ENCODE peak calls at places on chromosomes 6 and 20, in four cellular contexts. V is NCI-H1417, C is B cell, Y is M059J. M is an unnamed sample.

GRCh38 chr6:169424821-169425240 is 171.2 kb upstream of the THBS2 start:
- DNase-seq in C (no peak), Y (no peak), V (no peak), M (no peak)

GRCh38 chr6:158032354-158032733 is 50.7 kb downstream of the SYNJ2 start:
- DNase-seq in C (no peak), V (no peak), Y (no peak), M (no peak)

GRCh38 chr6:79467716-79468115 is 69.5 kb downstream of the LCA5 start:
- DNase-seq in V (no peak), Y (peak; percentile 30), C (no peak), M (no peak)

GRCh38 chr6:22447191-22447590 is 122.2 kb upstream of the HDGFL1 start:
- DNase-seq in V (no peak), C (no peak), Y (no peak), M (no peak)

GRCh38 chr6:55603987-55604386 is 25.0 kb upstream of the HMGCLL1 start:
- DNase-seq in C (no peak), V (no peak), Y (no peak), M (no peak)

GRCh38 chr20:13791562-13792459 is 7.0 kb downstream of the NDUFAF5 start:
- DNase-seq in C (no peak), V (no peak), Y (no peak), M (no peak)

GRCh38 chr6:75207211-75207984 is 1.5 kb upstream of the COL12A1 start:
- DNase-seq in V (no peak), C (no peak), Y (peak; percentile 35), M (no peak)

GRCh38 chr20:57563522-57563921 is 2.6 kb downstream of the PCK1 start:
- DNase-seq in V (no peak), C (no peak), Y (no peak), M (no peak)

GRCh38 chr20:50717974-50718761 is 13.2 kb upstream of the PARD6B start:
- DNase-seq in V (no peak), Y (peak; percentile 46), C (no peak), M (no peak)

GRCh38 chr6:1593958-1594314 is 15.8 kb upstream of the FOXC1 start:
- DNase-seq in C (peak; percentile 33), V (no peak), Y (no peak), M (peak; percentile 32)

GRCh38 chr6:18990313-18990978 is 603.3 kb downstream of the RNF144B start:
- DNase-seq in C (no peak), V (no peak), Y (peak; percentile 69), M (peak; percentile 73)

GRCh38 chr6:107956586-107957164 is 1.3 kb downstream of the SEC63 start:
- DNase-seq in Y (peak; percentile 38), C (no peak), V (peak; percentile 14), M (no peak)

GRCh38 chr20:44856847-44857448 is 28.6 kb upstream of the YWHAB start:
- DNase-seq in C (no peak), Y (peak; percentile 31), V (no peak), M (no peak)

GRCh38 chr6:166939894-166940293 is 16.5 kb downstream of the RNASET2 start:
- DNase-seq in C (no peak), Y (no peak), V (no peak), M (no peak)

GRCh38 chr20:34004790-34005457 is 11.2 kb downstream of the RALY start:
- DNase-seq in C (no peak), Y (no peak), V (no peak), M (no peak)

GRCh38 chr6:71246596-71246995 is 42.0 kb upstream of the OGFRL1 start:
- DNase-seq in V (no peak), C (no peak), Y (no peak), M (no peak)

GRCh38 chr20:51711426-51711825 is 56.8 kb downstream of the ATP9A start:
- DNase-seq in Y (no peak), V (no peak), C (no peak), M (no peak)

GRCh38 chr20:58223358-58223941 is 5.0 kb downstream of the ANKRD60 start:
- DNase-seq in Y (no peak), V (no peak), C (no peak), M (no peak)

GRCh38 chr6:32761084-32761483 is 2.2 kb downstream of the HLA-DQB2 start:
- DNase-seq in C (no peak), Y (no peak), V (no peak), M (no peak)

GRCh38 chr6:37259191-37259590 is 1.2 kb upstream of the TMEM217 start:
- DNase-seq in Y (peak; percentile 15), V (no peak), C (no peak), M (no peak)

GRCh38 chr20:8640461-8640860 is 428.4 kb upstream of the PLCB4 start:
- DNase-seq in V (no peak), Y (no peak), C (no peak), M (no peak)

GRCh38 chr6:32089082-32089828 is 19.9 kb downstream of the TNXB start:
- DNase-seq in V (no peak), Y (no peak), C (no peak), M (no peak)

GRCh38 chr20:53903652-53903987 is 166.8 kb downstream of the BCAS1 start:
- DNase-seq in Y (no peak), V (no peak), C (no peak), M (no peak)

GRCh38 chr6:138406443-138406842 is 2.4 kb downstream of the HEBP2 start:
- DNase-seq in V (no peak), C (no peak), Y (no peak), M (no peak)

GRCh38 chr20:39225536-39225935 is 263.4 kb downstream of the DHX35 start:
- DNase-seq in Y (no peak), C (no peak), V (no peak), M (no peak)

GRCh38 chr20:4018015-4018748 is 2.8 kb upstream of the RNF24 start:
- DNase-seq in Y (peak; percentile 73), C (no peak), V (no peak), M (no peak)

GRCh38 chr20:36336204-36336603 is 30.1 kb downstream of the DLGAP4 start:
- DNase-seq in V (no peak), Y (no peak), C (no peak), M (no peak)

GRCh38 chr6:21846541-21847451 is 253.2 kb downstream of the SOX4 start:
- DNase-seq in C (no peak), Y (no peak), V (peak; percentile 83), M (no peak)

GRCh38 chr6:142155895-142156757 is 9.1 kb downstream of the VTA1 start:
- DNase-seq in C (no peak), V (no peak), Y (peak; percentile 32), M (no peak)

GRCh38 chr6:109467696-109468095 is 12.1 kb upstream of the MICAL1 start:
- DNase-seq in V (no peak), Y (no peak), C (no peak), M (no peak)

GRCh38 chr6:3457710-3458605 is 1.1 kb upstream of the SLC22A23 start:
- DNase-seq in C (no peak), V (peak; percentile 56), Y (peak; percentile 47), M (no peak)

GRCh38 chr6:4658486-4658885 is 117.7 kb upstream of the CDYL start:
- DNase-seq in Y (no peak), C (no peak), V (no peak), M (no peak)

GRCh38 chr6:137883400-137883888 is 16.4 kb downstream of the TNFAIP3 start:
- DNase-seq in V (no peak), Y (no peak), C (no peak), M (no peak)

GRCh38 chr6:15329154-15329781 is 83.4 kb downstream of the JARID2 start:
- DNase-seq in V (no peak), C (no peak), Y (peak; percentile 96), M (no peak)

GRCh38 chr20:2822073-2822472 is 5.9 kb downstream of the TMEM239 start:
- DNase-seq in C (no peak), V (peak; percentile 10), Y (peak; percentile 78), M (no peak)

GRCh38 chr6:119162134-119162761 is 83.8 kb upstream of the FAM184A start:
- DNase-seq in Y (no peak), V (no peak), C (no peak), M (no peak)

GRCh38 chr6:158817298-158818007 is 1.7 kb downstream of the EZR start:
- DNase-seq in Y (peak; percentile 52), V (peak; percentile 41), C (no peak), M (peak; percentile 64)

GRCh38 chr20:25605146-25605545 is 18.7 kb downstream of the NANP start:
- DNase-seq in V (no peak), Y (no peak), C (no peak), M (no peak)